ENCODE peak calls at places on chromosomes 11 and 22, in seven cellular contexts. One of them, this sample, is unnamed.

GRCh38 chr11:132177106-132177505 is 806.7 kb downstream of the NTM start:
- DNase-seq in thyroid gland: no peak
- DNase-seq in NCI-H2107: no peak
- DNase-seq in anterior cingulate cortex: no peak
- DNase-seq in pancreas: no peak
- DNase-seq in K562: no peak
- DNase-seq in left ventricle myocardium inferior: no peak
- DNase-seq in this sample: no peak

GRCh38 chr22:18998998-18999397 is 62.9 kb upstream of the PRODH start:
- DNase-seq in thyroid gland: no peak
- DNase-seq in NCI-H2107: no peak
- DNase-seq in anterior cingulate cortex: no peak
- DNase-seq in pancreas: no peak
- DNase-seq in K562: peak
- DNase-seq in left ventricle myocardium inferior: no peak
- DNase-seq in this sample: peak

GRCh38 chr11:14234446-14234845 is 124.5 kb downstream of the RRAS2 start:
- DNase-seq in thyroid gland: no peak
- DNase-seq in NCI-H2107: no peak
- DNase-seq in anterior cingulate cortex: no peak
- DNase-seq in pancreas: no peak
- DNase-seq in K562: no peak
- DNase-seq in left ventricle myocardium inferior: peak
- DNase-seq in this sample: no peak

GRCh38 chr11:84819561-84819960 is 807.6 kb downstream of the DLG2 start:
- DNase-seq in thyroid gland: peak
- DNase-seq in NCI-H2107: no peak
- DNase-seq in anterior cingulate cortex: no peak
- DNase-seq in pancreas: no peak
- DNase-seq in K562: no peak
- DNase-seq in left ventricle myocardium inferior: no peak
- DNase-seq in this sample: no peak

GRCh38 chr11:65226103-65226442 is 35.7 kb upstream of the POLA2 start:
- DNase-seq in thyroid gland: no peak
- DNase-seq in NCI-H2107: no peak
- DNase-seq in anterior cingulate cortex: no peak
- DNase-seq in pancreas: no peak
- DNase-seq in K562: no peak
- DNase-seq in left ventricle myocardium inferior: no peak
- DNase-seq in this sample: no peak

GRCh38 chr11:5291207-5291838 is 10.4 kb downstream of the OR51B4 start:
- DNase-seq in thyroid gland: no peak
- DNase-seq in NCI-H2107: no peak
- DNase-seq in anterior cingulate cortex: no peak
- DNase-seq in pancreas: no peak
- DNase-seq in K562: peak
- DNase-seq in left ventricle myocardium inferior: no peak
- DNase-seq in this sample: no peak

GRCh38 chr11:94546886-94547285 is 3.2 kb downstream of the FUT4 start:
- DNase-seq in thyroid gland: no peak
- DNase-seq in NCI-H2107: no peak
- DNase-seq in anterior cingulate cortex: no peak
- DNase-seq in pancreas: no peak
- DNase-seq in K562: no peak
- DNase-seq in left ventricle myocardium inferior: no peak
- DNase-seq in this sample: no peak

GRCh38 chr11:16297332-16297731 is 59.0 kb downstream of the SOX6 start:
- DNase-seq in thyroid gland: no peak
- DNase-seq in NCI-H2107: no peak
- DNase-seq in anterior cingulate cortex: no peak
- DNase-seq in pancreas: no peak
- DNase-seq in K562: peak
- DNase-seq in left ventricle myocardium inferior: no peak
- DNase-seq in this sample: no peak

GRCh38 chr11:45083544-45084087 is 62.8 kb upstream of the PRDM11 start:
- DNase-seq in thyroid gland: no peak
- DNase-seq in NCI-H2107: no peak
- DNase-seq in anterior cingulate cortex: no peak
- DNase-seq in pancreas: no peak
- DNase-seq in K562: peak
- DNase-seq in left ventricle myocardium inferior: no peak
- DNase-seq in this sample: no peak

GRCh38 chr11:64694026-64694755 is 28.8 kb downstream of the NRXN2 start:
- DNase-seq in thyroid gland: no peak
- DNase-seq in NCI-H2107: no peak
- DNase-seq in anterior cingulate cortex: no peak
- DNase-seq in pancreas: no peak
- DNase-seq in K562: no peak
- DNase-seq in left ventricle myocardium inferior: no peak
- DNase-seq in this sample: no peak

GRCh38 chr11:57425565-57426438 is 1.1 kb downstream of the SLC43A3 start:
- DNase-seq in thyroid gland: peak
- DNase-seq in NCI-H2107: no peak
- DNase-seq in anterior cingulate cortex: no peak
- DNase-seq in pancreas: no peak
- DNase-seq in K562: no peak
- DNase-seq in left ventricle myocardium inferior: peak
- DNase-seq in this sample: peak

GRCh38 chr11:64834723-64835615 is 9.5 kb downstream of the CDC42BPG start:
- DNase-seq in thyroid gland: no peak
- DNase-seq in NCI-H2107: no peak
- DNase-seq in anterior cingulate cortex: no peak
- DNase-seq in pancreas: peak
- DNase-seq in K562: no peak
- DNase-seq in left ventricle myocardium inferior: no peak
- DNase-seq in this sample: no peak

GRCh38 chr22:22106855-22107254 is 124.3 kb upstream of the TOP3B start:
- DNase-seq in thyroid gland: no peak
- DNase-seq in NCI-H2107: no peak
- DNase-seq in anterior cingulate cortex: no peak
- DNase-seq in pancreas: no peak
- DNase-seq in K562: peak
- DNase-seq in left ventricle myocardium inferior: no peak
- DNase-seq in this sample: no peak

GRCh38 chr22:37850801-37851200 is 1.6 kb downstream of the EIF3L start:
- DNase-seq in thyroid gland: no peak
- DNase-seq in NCI-H2107: no peak
- DNase-seq in anterior cingulate cortex: no peak
- DNase-seq in pancreas: no peak
- DNase-seq in K562: no peak
- DNase-seq in left ventricle myocardium inferior: no peak
- DNase-seq in this sample: no peak

GRCh38 chr22:41517172-41518047 is 26.9 kb downstream of the POLR3H start:
- DNase-seq in thyroid gland: peak
- DNase-seq in NCI-H2107: peak
- DNase-seq in anterior cingulate cortex: peak
- DNase-seq in pancreas: peak
- DNase-seq in K562: peak
- DNase-seq in left ventricle myocardium inferior: peak
- DNase-seq in this sample: peak

GRCh38 chr11:116513894-116514293 is 258.9 kb downstream of the BUD13 start:
- DNase-seq in thyroid gland: peak
- DNase-seq in NCI-H2107: no peak
- DNase-seq in anterior cingulate cortex: no peak
- DNase-seq in pancreas: no peak
- DNase-seq in K562: peak
- DNase-seq in left ventricle myocardium inferior: peak
- DNase-seq in this sample: peak

GRCh38 chr22:32765117-32765618 is 36.3 kb upstream of the TIMP3 start:
- DNase-seq in thyroid gland: no peak
- DNase-seq in NCI-H2107: no peak
- DNase-seq in anterior cingulate cortex: no peak
- DNase-seq in pancreas: no peak
- DNase-seq in K562: no peak
- DNase-seq in left ventricle myocardium inferior: no peak
- DNase-seq in this sample: no peak

GRCh38 chr11:76670475-76671235 is at the start of gene LRRC32:
- DNase-seq in thyroid gland: peak
- DNase-seq in NCI-H2107: no peak
- DNase-seq in anterior cingulate cortex: no peak
- DNase-seq in pancreas: peak
- DNase-seq in K562: peak
- DNase-seq in left ventricle myocardium inferior: peak
- DNase-seq in this sample: peak

GRCh38 chr11:116792869-116793475 is 1.3 kb upstream of the APOA5 start:
- DNase-seq in thyroid gland: no peak
- DNase-seq in NCI-H2107: no peak
- DNase-seq in anterior cingulate cortex: no peak
- DNase-seq in pancreas: no peak
- DNase-seq in K562: no peak
- DNase-seq in left ventricle myocardium inferior: no peak
- DNase-seq in this sample: no peak

GRCh38 chr22:48866906-48867597 is 960.6 kb downstream of the BRD1 start:
- DNase-seq in thyroid gland: no peak
- DNase-seq in NCI-H2107: no peak
- DNase-seq in anterior cingulate cortex: no peak
- DNase-seq in pancreas: no peak
- DNase-seq in K562: no peak
- DNase-seq in left ventricle myocardium inferior: peak
- DNase-seq in this sample: no peak

GRCh38 chr11:128341280-128341679 is 246.1 kb downstream of the ETS1 start:
- DNase-seq in thyroid gland: no peak
- DNase-seq in NCI-H2107: no peak
- DNase-seq in anterior cingulate cortex: no peak
- DNase-seq in pancreas: no peak
- DNase-seq in K562: no peak
- DNase-seq in left ventricle myocardium inferior: no peak
- DNase-seq in this sample: no peak

GRCh38 chr22:29306175-29306829 is at the start of gene GAS2L1:
- DNase-seq in thyroid gland: peak
- DNase-seq in NCI-H2107: no peak
- DNase-seq in anterior cingulate cortex: peak
- DNase-seq in pancreas: peak
- DNase-seq in K562: peak
- DNase-seq in left ventricle myocardium inferior: peak
- DNase-seq in this sample: peak

GRCh38 chr11:87290304-87290922 is 252.7 kb downstream of the TMEM135 start:
- DNase-seq in thyroid gland: no peak
- DNase-seq in NCI-H2107: peak
- DNase-seq in anterior cingulate cortex: no peak
- DNase-seq in pancreas: no peak
- DNase-seq in K562: peak
- DNase-seq in left ventricle myocardium inferior: no peak
- DNase-seq in this sample: no peak

GRCh38 chr11:73152861-73153483 is 10.9 kb upstream of the FCHSD2 start:
- DNase-seq in thyroid gland: peak
- DNase-seq in NCI-H2107: peak
- DNase-seq in anterior cingulate cortex: no peak
- DNase-seq in pancreas: no peak
- DNase-seq in K562: no peak
- DNase-seq in left ventricle myocardium inferior: no peak
- DNase-seq in this sample: no peak

GRCh38 chr22:39622881-39623367 is 52.4 kb downstream of the CACNA1I start:
- DNase-seq in thyroid gland: peak
- DNase-seq in NCI-H2107: no peak
- DNase-seq in anterior cingulate cortex: peak
- DNase-seq in pancreas: peak
- DNase-seq in K562: peak
- DNase-seq in left ventricle myocardium inferior: peak
- DNase-seq in this sample: peak

GRCh38 chr11:45590743-45591142 is 74.7 kb downstream of the CHST1 start:
- DNase-seq in thyroid gland: peak
- DNase-seq in NCI-H2107: no peak
- DNase-seq in anterior cingulate cortex: peak
- DNase-seq in pancreas: no peak
- DNase-seq in K562: no peak
- DNase-seq in left ventricle myocardium inferior: no peak
- DNase-seq in this sample: peak

GRCh38 chr22:31082606-31083376 is 1.7 kb downstream of the SMTN start:
- DNase-seq in thyroid gland: peak
- DNase-seq in NCI-H2107: no peak
- DNase-seq in anterior cingulate cortex: no peak
- DNase-seq in pancreas: no peak
- DNase-seq in K562: peak
- DNase-seq in left ventricle myocardium inferior: peak
- DNase-seq in this sample: peak

GRCh38 chr11:128909438-128910125 is 18.4 kb downstream of the KCNJ5 start:
- DNase-seq in thyroid gland: no peak
- DNase-seq in NCI-H2107: no peak
- DNase-seq in anterior cingulate cortex: no peak
- DNase-seq in pancreas: no peak
- DNase-seq in K562: no peak
- DNase-seq in left ventricle myocardium inferior: no peak
- DNase-seq in this sample: peak

GRCh38 chr11:19243143-19243542 is 2.4 kb upstream of the E2F8 start:
- DNase-seq in thyroid gland: no peak
- DNase-seq in NCI-H2107: no peak
- DNase-seq in anterior cingulate cortex: no peak
- DNase-seq in pancreas: no peak
- DNase-seq in K562: no peak
- DNase-seq in left ventricle myocardium inferior: no peak
- DNase-seq in this sample: no peak

GRCh38 chr11:133133053-133133452 is 399.2 kb downstream of the OPCML start:
- DNase-seq in thyroid gland: no peak
- DNase-seq in NCI-H2107: no peak
- DNase-seq in anterior cingulate cortex: no peak
- DNase-seq in pancreas: no peak
- DNase-seq in K562: no peak
- DNase-seq in left ventricle myocardium inferior: no peak
- DNase-seq in this sample: no peak

GRCh38 chr11:12800032-12800671 is 125.9 kb downstream of the TEAD1 start:
- DNase-seq in thyroid gland: peak
- DNase-seq in NCI-H2107: no peak
- DNase-seq in anterior cingulate cortex: no peak
- DNase-seq in pancreas: no peak
- DNase-seq in K562: peak
- DNase-seq in left ventricle myocardium inferior: no peak
- DNase-seq in this sample: no peak

GRCh38 chr22:42269407-42270177 is 861 bp downstream of the TCF20 start:
- DNase-seq in thyroid gland: peak
- DNase-seq in NCI-H2107: no peak
- DNase-seq in anterior cingulate cortex: no peak
- DNase-seq in pancreas: peak
- DNase-seq in K562: peak
- DNase-seq in left ventricle myocardium inferior: peak
- DNase-seq in this sample: peak

GRCh38 chr11:94912806-94913205 is 60.5 kb downstream of the CWC15 start:
- DNase-seq in thyroid gland: no peak
- DNase-seq in NCI-H2107: no peak
- DNase-seq in anterior cingulate cortex: no peak
- DNase-seq in pancreas: no peak
- DNase-seq in K562: no peak
- DNase-seq in left ventricle myocardium inferior: no peak
- DNase-seq in this sample: no peak

GRCh38 chr22:43293259-43293658 is 49.9 kb downstream of the SCUBE1 start:
- DNase-seq in thyroid gland: no peak
- DNase-seq in NCI-H2107: no peak
- DNase-seq in anterior cingulate cortex: no peak
- DNase-seq in pancreas: no peak
- DNase-seq in K562: peak
- DNase-seq in left ventricle myocardium inferior: no peak
- DNase-seq in this sample: no peak

GRCh38 chr22:31039393-31039792 is 41.7 kb upstream of the SMTN start:
- DNase-seq in thyroid gland: no peak
- DNase-seq in NCI-H2107: no peak
- DNase-seq in anterior cingulate cortex: no peak
- DNase-seq in pancreas: no peak
- DNase-seq in K562: no peak
- DNase-seq in left ventricle myocardium inferior: peak
- DNase-seq in this sample: no peak

GRCh38 chr11:129973068-129973467 is 29.6 kb downstream of the PRDM10 start:
- DNase-seq in thyroid gland: no peak
- DNase-seq in NCI-H2107: no peak
- DNase-seq in anterior cingulate cortex: no peak
- DNase-seq in pancreas: no peak
- DNase-seq in K562: no peak
- DNase-seq in left ventricle myocardium inferior: no peak
- DNase-seq in this sample: no peak

This sample was measured in aorta.